ENCODE peak calls at places on chromosomes 5 and 9, in four cellular contexts. G is breast epithelium, E is stomach, Z is upper lobe of left lung. B is an unnamed sample.
A peak's percentile ranks its signal among the peaks of the same experiment; 100 is the strongest.

GRCh38 chr9:37540634-37541033 is 35.5 kb downstream of the FBXO10 start:
- DNase-seq in G (peak; percentile 70), E (peak; percentile 65), Z (peak; percentile 59), B (no peak)

GRCh38 chr9:130898552-130898852 is 1.9 kb upstream of the QRFP start:
- DNase-seq in G (no peak), E (no peak), Z (no peak), B (no peak)

GRCh38 chr9:137303031-137303892 is 1.2 kb upstream of the NRARP start:
- DNase-seq in G (no peak), E (no peak), Z (no peak), B (no peak)

GRCh38 chr5:111072949-111073682 is 1.6 kb downstream of the TSLP start:
- DNase-seq in G (peak; percentile 57), E (peak; percentile 28), Z (peak; percentile 46), B (peak; percentile 85)

GRCh38 chr9:94212091-94212490 is 47.0 kb upstream of the ZNF169 start:
- DNase-seq in G (no peak), E (no peak), Z (no peak), B (no peak)

GRCh38 chr9:2267171-2267740 is 252.1 kb downstream of the SMARCA2 start:
- DNase-seq in G (no peak), E (no peak), Z (peak; percentile 39), B (no peak)

GRCh38 chr5:147464211-147464610 is 45.7 kb downstream of the DPYSL3 start:
- DNase-seq in G (no peak), E (no peak), Z (no peak), B (no peak)

GRCh38 chr9:16526380-16526779 is 344.1 kb downstream of the BNC2 start:
- DNase-seq in G (no peak), E (no peak), Z (no peak), B (no peak)

GRCh38 chr9:23850242-23851023 is 24.4 kb upstream of the ELAVL2 start:
- DNase-seq in G (no peak), E (no peak), Z (no peak), B (no peak)

GRCh38 chr9:115781361-115781760 is 372.2 kb upstream of the PAPPA start:
- DNase-seq in G (no peak), E (no peak), Z (no peak), B (no peak)

GRCh38 chr5:180400416-180400815 is 47.3 kb upstream of the GFPT2 start:
- DNase-seq in G (no peak), E (no peak), Z (no peak), B (peak; percentile 18)

GRCh38 chr9:4933177-4933576 is 51.9 kb upstream of the JAK2 start:
- DNase-seq in G (no peak), E (no peak), Z (peak; percentile 30), B (no peak)

GRCh38 chr9:134635431-134636141 is 6.0 kb upstream of the COL5A1 start:
- DNase-seq in G (no peak), E (no peak), Z (no peak), B (peak; percentile 51)

GRCh38 chr5:122327110-122327509 is 15.1 kb downstream of the SNCAIP start:
- DNase-seq in G (no peak), E (no peak), Z (no peak), B (no peak)

GRCh38 chr5:94618029-94618492 is 343 bp downstream of the KIAA0825 start:
- DNase-seq in G (no peak), E (peak; percentile 74), Z (peak; percentile 86), B (no peak)

GRCh38 chr9:31259824-31260223 is 1124.6 kb upstream of the ACO1 start:
- DNase-seq in G (no peak), E (no peak), Z (no peak), B (no peak)

GRCh38 chr9:74942801-74943200 is 9.9 kb downstream of the C9orf40 start:
- DNase-seq in G (no peak), E (no peak), Z (no peak), B (no peak)

GRCh38 chr5:98786178-98786853 is 12.9 kb downstream of the RGMB start:
- DNase-seq in G (no peak), E (no peak), Z (no peak), B (no peak)

GRCh38 chr5:139708434-139708849 is 60.3 kb downstream of the CXXC5 start:
- DNase-seq in G (no peak), E (no peak), Z (no peak), B (no peak)

GRCh38 chr9:107863406-107863805 is 373.8 kb upstream of the KLF4 start:
- DNase-seq in G (no peak), E (no peak), Z (no peak), B (no peak)

GRCh38 chr5:1182633-1183423 is 18.6 kb upstream of the SLC6A19 start:
- DNase-seq in G (no peak), E (peak; percentile 57), Z (no peak), B (peak; percentile 51)

GRCh38 chr9:89699646-89700045 is 94.8 kb downstream of the GADD45G start:
- DNase-seq in G (no peak), E (no peak), Z (no peak), B (no peak)

GRCh38 chr5:137282216-137282615 is 216.9 kb downstream of the SPOCK1 start:
- DNase-seq in G (no peak), E (no peak), Z (no peak), B (no peak)

GRCh38 chr9:89247431-89248370 is 63.3 kb upstream of the CKS2 start:
- DNase-seq in G (no peak), E (no peak), Z (no peak), B (no peak)

GRCh38 chr5:17118631-17119030 is 98.8 kb upstream of the BASP1 start:
- DNase-seq in G (no peak), E (peak; percentile 41), Z (peak; percentile 83), B (no peak)

GRCh38 chr5:151202381-151203139 is 21.3 kb downstream of the CCDC69 start:
- DNase-seq in G (no peak), E (no peak), Z (peak; percentile 28), B (no peak)

GRCh38 chr5:79200573-79201183 is 35.3 kb upstream of the JMY start:
- DNase-seq in G (no peak), E (no peak), Z (no peak), B (no peak)

GRCh38 chr5:133051117-133051546 is 681 bp upstream of the HSPA4 start:
- DNase-seq in G (no peak), E (no peak), Z (no peak), B (no peak)

GRCh38 chr9:89450213-89450612 is 47.7 kb downstream of the SEMA4D start:
- DNase-seq in G (no peak), E (no peak), Z (no peak), B (no peak)

GRCh38 chr9:4581031-4581760 is 80.9 kb upstream of the PLPP6 start:
- DNase-seq in G (no peak), E (no peak), Z (no peak), B (no peak)

GRCh38 chr5:109329296-109330252 is 80.2 kb downstream of the PJA2 start:
- DNase-seq in G (no peak), E (no peak), Z (no peak), B (no peak)

GRCh38 chr9:26947736-26948135 is 694 bp upstream of the PLAA start:
- DNase-seq in G (no peak), E (no peak), Z (no peak), B (peak; percentile 82)

GRCh38 chr5:10470669-10471068 is 29.0 kb downstream of the ROPN1L start:
- DNase-seq in G (no peak), E (no peak), Z (no peak), B (peak; percentile 36)

GRCh38 chr5:171188016-171188415 is 121.0 kb upstream of the TLX3 start:
- DNase-seq in G (no peak), E (no peak), Z (no peak), B (no peak)

GRCh38 chr5:157213527-157214243 is 33.0 kb downstream of the ITK start:
- DNase-seq in G (no peak), E (no peak), Z (no peak), B (no peak)

GRCh38 chr5:95631265-95631957 is 11.5 kb downstream of the GPR150 start:
- DNase-seq in G (no peak), E (no peak), Z (no peak), B (no peak)

GRCh38 chr9:129739432-129739831 is 13.4 kb downstream of the PTGES start:
- DNase-seq in G (no peak), E (no peak), Z (no peak), B (no peak)
- TF ChIP-seq CTCF in G (no peak), E (no peak), Z (no peak), B (no peak)

GRCh38 chr5:14743601-14744295 is 79.2 kb downstream of the OTULIN start:
- DNase-seq in G (no peak), E (no peak), Z (no peak), B (no peak)
- TF ChIP-seq POLR2AphosphoS5 in G (no peak), E (no peak), Z (no peak), B (no peak)

GRCh38 chr5:77437194-77437593 is 54.9 kb downstream of the WDR41 start:
- DNase-seq in G (no peak), E (no peak), Z (no peak), B (no peak)
- TF ChIP-seq CTCF in G (no peak), E (no peak), Z (no peak), B (no peak)

GRCh38 chr5:59293700-59294099 is 599.8 kb downstream of the PDE4D start:
- DNase-seq in G (no peak), E (no peak), Z (no peak), B (no peak)
- TF ChIP-seq POLR2AphosphoS5 in G (no peak), E (no peak), Z (no peak), B (no peak)

DNA sequence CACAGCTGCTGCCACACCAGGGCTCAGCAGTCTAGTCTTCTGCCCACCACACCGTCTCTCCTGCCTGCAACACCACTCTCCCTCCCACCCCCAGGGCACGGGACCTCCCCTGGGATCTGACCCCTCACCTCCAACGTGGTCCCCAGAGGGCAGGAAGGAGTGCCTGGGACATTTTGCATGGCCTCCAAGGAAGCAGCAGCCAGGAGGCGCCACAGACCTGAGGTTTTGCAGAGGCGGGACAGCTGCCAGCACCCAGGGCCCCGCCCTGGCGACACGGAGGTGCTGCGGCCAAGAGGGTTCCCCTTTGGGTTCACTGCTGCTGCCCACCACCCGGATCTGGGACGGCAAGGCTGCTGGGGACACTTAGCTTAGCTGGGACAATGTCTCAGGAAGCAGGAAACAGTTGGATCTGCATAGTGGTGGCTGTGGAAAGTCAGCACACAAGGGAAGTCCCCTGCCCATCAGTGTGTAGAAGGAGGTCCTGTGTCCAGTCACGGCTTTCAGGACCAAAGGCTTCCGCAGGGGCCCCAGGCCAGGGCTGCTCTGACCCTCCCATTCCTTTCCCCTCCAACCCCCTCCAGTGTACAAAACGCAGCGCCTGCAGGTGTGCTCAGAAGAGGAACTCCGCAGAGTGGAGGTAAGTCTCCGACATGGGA is 13.8 kb downstream of the PROP1 start:
- DNase-seq in G (no peak), E (peak; percentile 50), Z (peak; percentile 40), B (no peak)
- TF ChIP-seq CTCF in G (no peak), E (no peak), Z (no peak), B (peak; percentile 25)

DNA sequence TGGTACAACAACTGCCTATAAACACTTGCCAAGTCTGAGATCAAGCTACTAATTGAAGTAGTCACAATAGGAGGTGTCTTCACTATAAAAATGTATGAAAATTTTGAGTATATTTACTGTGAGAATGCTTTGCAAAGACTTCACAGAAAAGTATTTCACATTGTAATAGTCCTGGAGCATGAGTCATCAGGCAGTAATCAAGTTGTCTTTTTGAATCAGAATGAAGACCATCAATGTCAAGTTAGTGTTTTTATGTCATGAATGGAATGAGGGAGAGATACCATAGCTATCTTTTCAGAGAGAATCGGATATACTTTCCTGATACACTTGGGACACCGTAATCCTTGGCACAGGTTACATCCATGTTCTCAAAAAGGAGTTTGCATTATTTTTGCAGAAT is 466.9 kb upstream of the ARRDC3 start:
- DNase-seq in G (no peak), E (no peak), Z (no peak), B (no peak)
- TF ChIP-seq POLR2AphosphoS5 in G (no peak), E (no peak), Z (no peak), B (no peak)